ENCODE peak calls at places on chromosomes 12 and 14, in four cellular contexts. One of them, this sample, is unnamed.

GRCh38 chr12:107468182-107468581 is 217.4 kb upstream of the PWP1 start:
- DNase-seq in activated CD4-positive, CD25-positive, alpha-beta regulatory T cell: no peak
- DNase-seq in mucosa of descending colon: no peak
- DNase-seq in lower leg skin: no peak
- DNase-seq in this sample: no peak

GRCh38 chr14:106459971-106460730 is 933.8 kb downstream of the TMEM121 start:
- DNase-seq in activated CD4-positive, CD25-positive, alpha-beta regulatory T cell: peak; percentile 43
- DNase-seq in mucosa of descending colon: no peak
- DNase-seq in lower leg skin: no peak
- DNase-seq in this sample: no peak

GRCh38 chr14:105492966-105493871 is 2.2 kb downstream of the TEDC1 start:
- DNase-seq in activated CD4-positive, CD25-positive, alpha-beta regulatory T cell: no peak
- DNase-seq in mucosa of descending colon: no peak
- DNase-seq in lower leg skin: no peak
- DNase-seq in this sample: no peak

GRCh38 chr12:43292699-43293098 is 259.3 kb downstream of the ADAMTS20 start:
- DNase-seq in activated CD4-positive, CD25-positive, alpha-beta regulatory T cell: no peak
- DNase-seq in mucosa of descending colon: no peak
- DNase-seq in lower leg skin: no peak
- DNase-seq in this sample: no peak

GRCh38 chr12:32298917-32299316 is 100.4 kb upstream of the FGD4 start:
- DNase-seq in activated CD4-positive, CD25-positive, alpha-beta regulatory T cell: no peak
- DNase-seq in mucosa of descending colon: no peak
- DNase-seq in lower leg skin: no peak
- DNase-seq in this sample: no peak

GRCh38 chr12:116318738-116319050 is 41.2 kb upstream of the MED13L start:
- DNase-seq in activated CD4-positive, CD25-positive, alpha-beta regulatory T cell: no peak
- DNase-seq in mucosa of descending colon: no peak
- DNase-seq in lower leg skin: peak; percentile 63
- DNase-seq in this sample: no peak

GRCh38 chr12:56880416-56881035 is 53.7 kb downstream of the SDR9C7 start:
- DNase-seq in activated CD4-positive, CD25-positive, alpha-beta regulatory T cell: no peak
- DNase-seq in mucosa of descending colon: no peak
- DNase-seq in lower leg skin: no peak
- DNase-seq in this sample: no peak

GRCh38 chr12:67280088-67280487 is 10.9 kb downstream of the CAND1 start:
- DNase-seq in activated CD4-positive, CD25-positive, alpha-beta regulatory T cell: no peak
- DNase-seq in mucosa of descending colon: no peak
- DNase-seq in lower leg skin: no peak
- DNase-seq in this sample: no peak

GRCh38 chr12:130044991-130045621 is 117.2 kb upstream of the FZD10 start:
- DNase-seq in activated CD4-positive, CD25-positive, alpha-beta regulatory T cell: no peak
- DNase-seq in mucosa of descending colon: no peak
- DNase-seq in lower leg skin: no peak
- DNase-seq in this sample: peak; percentile 71

GRCh38 chr12:117850048-117850447 is 118.7 kb downstream of the KSR2 start:
- DNase-seq in activated CD4-positive, CD25-positive, alpha-beta regulatory T cell: no peak
- DNase-seq in mucosa of descending colon: peak; percentile 23
- DNase-seq in lower leg skin: no peak
- DNase-seq in this sample: no peak

GRCh38 chr12:121955258-121956040 is 37.1 kb downstream of the CFAP251 start:
- DNase-seq in activated CD4-positive, CD25-positive, alpha-beta regulatory T cell: no peak
- DNase-seq in mucosa of descending colon: peak; percentile 12
- DNase-seq in lower leg skin: no peak
- DNase-seq in this sample: no peak

GRCh38 chr14:63286071-63286470 is 32.7 kb downstream of the GPHB5 start:
- DNase-seq in activated CD4-positive, CD25-positive, alpha-beta regulatory T cell: no peak
- DNase-seq in mucosa of descending colon: no peak
- DNase-seq in lower leg skin: no peak
- DNase-seq in this sample: no peak

GRCh38 chr12:27534060-27534764 is 10.2 kb downstream of the PPFIBP1 start:
- DNase-seq in activated CD4-positive, CD25-positive, alpha-beta regulatory T cell: no peak
- DNase-seq in mucosa of descending colon: no peak
- DNase-seq in lower leg skin: no peak
- DNase-seq in this sample: no peak

This sample was measured in right lobe of liver.